ENCODE peak calls at places on chromosomes 1 and 21, in seven cellular contexts. A is GM12878, D is H1, K is HepG2, C is K562, Y is HCT116, S is SK-N-SH. U is an unnamed sample.

GRCh38 chr1:204958325-204959307 is 84.4 kb upstream of the CNTN2 start:
- DNase-seq in C (no peak), Y (no peak), A (no peak), S (no peak), K (no peak), D (no peak), U (no peak)

GRCh38 chr21:42833439-42833815 is 45.9 kb downstream of the WDR4 start:
- DNase-seq in C (peak), S (peak), A (peak), Y (peak), D (no peak), K (peak), U (no peak)

GRCh38 chr1:58792851-58793250 is 9.0 kb upstream of the JUN start:
- DNase-seq in Y (no peak), A (no peak), C (no peak), S (no peak), D (no peak), K (no peak), U (no peak)

GRCh38 chr1:66271216-66271903 is 262.6 kb upstream of the SGIP1 start:
- DNase-seq in D (peak), Y (peak), S (peak), C (no peak), K (no peak), A (no peak), U (peak)

GRCh38 chr1:202160377-202160940 is at the start of gene PTPN7:
- DNase-seq in C (peak), D (no peak), K (no peak), A (peak), S (no peak), Y (no peak), U (no peak)

GRCh38 chr1:84412316-84412942 is 14.1 kb downstream of the DNASE2B start:
- DNase-seq in D (no peak), K (no peak), Y (no peak), A (no peak), C (no peak), S (no peak), U (no peak)

GRCh38 chr1:5908461-5909375 is 83.5 kb downstream of the NPHP4 start:
- DNase-seq in S (no peak), C (no peak), Y (no peak), D (no peak), A (no peak), K (no peak), U (no peak)

GRCh38 chr1:22452401-22452963 is 831 bp downstream of the ZBTB40 start:
- DNase-seq in A (peak), C (no peak), S (no peak), D (no peak), Y (no peak), K (no peak), U (no peak)

GRCh38 chr1:245085508-245086095 is 69.2 kb upstream of the KIF26B start:
- DNase-seq in Y (peak), S (no peak), D (no peak), C (no peak), A (peak), K (peak), U (no peak)

GRCh38 chr1:154304664-154305337 is 16.1 kb upstream of the AQP10 start:
- DNase-seq in S (no peak), K (peak), C (no peak), D (no peak), Y (no peak), A (no peak), U (no peak)

GRCh38 chr1:220575718-220576497 is 48.0 kb downstream of the MARK1 start:
- DNase-seq in K (no peak), C (no peak), S (no peak), Y (no peak), D (no peak), A (no peak), U (no peak)

GRCh38 chr21:33026878-33027400 is 1.2 kb downstream of the OLIG2 start:
- DNase-seq in A (no peak), C (no peak), S (no peak), K (no peak), Y (no peak), D (no peak), U (no peak)

GRCh38 chr21:42121792-42122191 is 50.7 kb downstream of the UMODL1 start:
- DNase-seq in C (no peak), A (no peak), K (no peak), D (no peak), Y (no peak), S (no peak), U (no peak)

GRCh38 chr1:154557939-154558609 is 388 bp downstream of the UBE2Q1 start:
- DNase-seq in A (no peak), S (no peak), K (no peak), Y (no peak), C (peak), D (no peak), U (peak)

GRCh38 chr1:11211925-11212587 is 22.9 kb downstream of the ANGPTL7 start:
- DNase-seq in C (no peak), K (no peak), Y (no peak), D (no peak), S (no peak), A (no peak), U (no peak)

GRCh38 chr1:200972985-200973742 is 50.4 kb downstream of the KIF21B start:
- DNase-seq in D (no peak), K (no peak), C (no peak), S (no peak), Y (no peak), A (no peak), U (peak)

GRCh38 chr1:55015731-55016620 is 17.2 kb downstream of the BSND start:
- DNase-seq in S (no peak), A (no peak), K (no peak), Y (no peak), D (no peak), C (no peak), U (no peak)

GRCh38 chr1:209675567-209676154 is 449 bp downstream of the G0S2 start:
- DNase-seq in Y (no peak), C (no peak), A (no peak), D (no peak), S (peak), K (no peak), U (no peak)

GRCh38 chr1:84319662-84320061 is 18.2 kb downstream of the SAMD13 start:
- DNase-seq in Y (no peak), D (no peak), S (no peak), K (no peak), A (no peak), C (no peak), U (no peak)

GRCh38 chr1:218646288-218646687 is 301.2 kb downstream of the TGFB2 start:
- DNase-seq in D (no peak), Y (no peak), C (no peak), A (no peak), K (peak), S (no peak), U (no peak)

GRCh38 chr1:56584910-56585528 is 5.7 kb upstream of the PLPP3 start:
- DNase-seq in K (peak), C (peak), A (no peak), S (peak), D (no peak), Y (peak), U (no peak)

GRCh38 chr1:172219966-172220365 is 200.5 kb upstream of the C1orf105 start:
- DNase-seq in A (no peak), C (no peak), S (no peak), K (no peak), Y (no peak), D (no peak), U (no peak)

GRCh38 chr1:53176452-53177344 is 19.9 kb upstream of the CPT2 start:
- DNase-seq in C (no peak), S (peak), D (no peak), K (no peak), Y (no peak), A (no peak), U (peak)

GRCh38 chr1:202237052-202237451 is 43.5 kb downstream of the LGR6 start:
- DNase-seq in Y (peak), A (no peak), C (peak), S (peak), D (peak), K (peak), U (peak)

GRCh38 chr1:91545506-91546300 is 45.1 kb downstream of the CDC7 start:
- DNase-seq in K (no peak), Y (no peak), S (no peak), D (no peak), C (no peak), A (no peak), U (no peak)

GRCh38 chr1:60765204-60765603 is 317.2 kb upstream of the NFIA start:
- DNase-seq in C (peak), Y (peak), S (peak), A (no peak), K (peak), D (peak), U (peak)

GRCh38 chr1:109304221-109304915 is 2.4 kb downstream of the MYBPHL start:
- DNase-seq in D (no peak), C (no peak), S (no peak), Y (no peak), K (no peak), A (no peak), U (no peak)

GRCh38 chr1:237672748-237673147 is 218.0 kb downstream of the ZP4 start:
- DNase-seq in A (no peak), K (no peak), S (peak), D (no peak), Y (no peak), C (no peak), U (peak)

GRCh38 chr1:187280051-187280450 is 451.3 kb downstream of the PLA2G4A start:
- DNase-seq in S (no peak), K (no peak), D (no peak), A (no peak), C (no peak), Y (no peak), U (no peak)

DNA sequence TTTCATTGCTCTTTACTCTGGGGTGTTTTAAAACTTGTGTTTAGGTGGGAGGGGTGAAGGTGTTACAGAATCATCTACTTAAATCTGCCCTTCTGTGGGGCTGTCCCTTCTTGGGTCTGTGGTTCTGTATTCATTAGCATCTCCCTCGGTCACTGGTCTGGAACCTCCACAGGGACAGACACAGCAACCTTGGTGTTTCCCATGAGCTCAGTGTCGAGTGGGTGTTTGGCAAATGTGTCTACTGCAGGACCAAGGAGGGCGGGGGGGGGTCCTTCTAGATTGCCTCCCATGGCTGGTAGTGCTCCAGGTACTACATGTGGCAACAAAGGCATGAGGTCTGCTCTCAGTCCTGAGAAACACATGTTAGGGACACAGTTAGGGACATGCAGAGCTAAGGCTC is 273.4 kb downstream of the PCP4 start:
- DNase-seq in C (no peak), D (no peak), S (no peak), A (no peak), K (no peak), Y (no peak), U (no peak)
- TF ChIP-seq JUND in C (no peak), D (no peak), S (no peak), A (no peak), K (no peak), Y (no peak), U (no peak)

DNA sequence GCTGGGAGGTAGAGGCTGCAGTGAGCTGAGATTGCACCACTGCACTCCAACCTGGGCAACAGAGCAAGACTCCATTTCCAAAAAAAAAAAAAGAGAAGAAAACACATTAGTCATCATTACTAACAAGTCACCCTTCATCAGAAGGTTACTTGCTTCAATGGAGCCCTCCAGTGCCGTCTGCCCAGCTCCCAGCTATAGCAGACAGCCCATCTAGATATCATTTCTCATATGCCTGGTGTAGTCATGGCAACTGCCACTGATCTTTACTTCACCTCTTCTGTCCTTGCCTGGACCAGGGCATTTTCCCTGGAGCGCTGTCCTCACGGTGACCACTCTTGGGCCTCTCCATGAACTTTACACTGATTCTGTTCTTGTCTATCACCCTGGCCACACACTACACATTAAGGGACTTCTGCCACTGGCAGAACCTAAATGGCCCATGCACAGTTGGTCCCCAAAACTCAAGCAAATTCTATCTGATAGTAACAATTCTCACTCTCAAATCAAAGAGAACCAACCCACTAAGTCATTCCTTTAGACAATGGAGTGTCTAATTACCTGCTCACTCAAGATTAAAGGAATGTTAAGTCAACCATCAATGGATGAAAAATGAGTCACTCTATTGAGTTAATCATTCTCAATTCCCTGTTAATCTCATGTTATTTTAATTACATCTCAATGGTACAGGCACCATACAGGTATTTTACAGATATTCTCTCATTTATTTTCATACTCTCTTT is 12.9 kb downstream of the GPA33 start:
- DNase-seq in D (no peak), Y (no peak), C (no peak), S (no peak), K (no peak), A (no peak), U (no peak)
- TF ChIP-seq JUND in D (no peak), Y (no peak), C (no peak), S (no peak), K (no peak), A (no peak), U (no peak)

GRCh38 chr1:36768486-36769178 is 265.7 kb downstream of the GRIK3 start:
- DNase-seq in A (no peak), D (no peak), K (no peak), Y (no peak), S (peak), C (no peak), U (no peak)
- TF ChIP-seq JUND in A (no peak), D (no peak), K (no peak), Y (no peak), S (no peak), C (no peak), U (no peak)

GRCh38 chr1:62687903-62688686 is at the start of gene DOCK7:
- DNase-seq in C (peak), S (peak), D (peak), K (peak), A (no peak), Y (peak), U (peak)

GRCh38 chr1:62688687-62689085 is 500 bp upstream of the DOCK7 start:
- DNase-seq in Y (no peak), S (no peak), K (peak), D (no peak), C (no peak), A (no peak), U (no peak)

GRCh38 chr1:62691062-62691844 is 3.1 kb upstream of the DOCK7 start:
- DNase-seq in K (peak), S (no peak), Y (no peak), A (no peak), D (no peak), C (no peak), U (no peak)

GRCh38 chr1:62687421-62687902 is 724 bp downstream of the DOCK7 start:
- DNase-seq in A (no peak), C (no peak), K (peak), Y (no peak), D (no peak), S (peak), U (peak)

GRCh38 chr1:62689524-62689923 is 1.3 kb upstream of the DOCK7 start:
- DNase-seq in C (no peak), S (no peak), Y (peak), K (peak), D (no peak), A (no peak), U (no peak)
- TF ChIP-seq JUND in C (peak), S (peak), Y (peak), K (no peak), D (no peak), A (no peak), U (no peak)

U was measured in T47D.